ENCODE peak calls at places on chromosome 7, in nine cellular contexts. One of them, this sample, is unnamed.

GRCh38 chr7:6556196-6556595 is 4.9 kb upstream of the GRID2IP start:
- DNase-seq in AG09309: no peak
- DNase-seq in left ventricle myocardium inferior: no peak
- DNase-seq in bronchial epithelial cell: no peak
- DNase-seq in astrocyte of the spinal cord: no peak
- DNase-seq in pancreas: no peak
- DNase-seq in cardiac muscle cell: no peak
- DNase-seq in neuronal stem cell: no peak
- DNase-seq in fibroblast of the aortic adventitia: no peak
- DNase-seq in this sample: no peak

GRCh38 chr7:102830206-102830605 is 81.4 kb downstream of the FAM185A start:
- DNase-seq in bronchial epithelial cell: no peak
- DNase-seq in AG09309: no peak
- DNase-seq in astrocyte of the spinal cord: no peak
- DNase-seq in cardiac muscle cell: no peak
- DNase-seq in neuronal stem cell: no peak
- DNase-seq in fibroblast of the aortic adventitia: no peak
- DNase-seq in pancreas: no peak
- DNase-seq in left ventricle myocardium inferior: no peak
- DNase-seq in this sample: peak; percentile 81

GRCh38 chr7:30989008-30989823 is 25.5 kb downstream of the GHRHR start:
- DNase-seq in bronchial epithelial cell: no peak
- DNase-seq in cardiac muscle cell: no peak
- DNase-seq in fibroblast of the aortic adventitia: no peak
- DNase-seq in pancreas: peak; percentile 37
- DNase-seq in neuronal stem cell: no peak
- DNase-seq in AG09309: no peak
- DNase-seq in left ventricle myocardium inferior: no peak
- DNase-seq in astrocyte of the spinal cord: no peak
- DNase-seq in this sample: no peak

GRCh38 chr7:125485223-125485622 is 555.6 kb upstream of the POT1 start:
- DNase-seq in AG09309: no peak
- DNase-seq in left ventricle myocardium inferior: no peak
- DNase-seq in pancreas: no peak
- DNase-seq in bronchial epithelial cell: peak; percentile 67
- DNase-seq in fibroblast of the aortic adventitia: no peak
- DNase-seq in astrocyte of the spinal cord: no peak
- DNase-seq in neuronal stem cell: no peak
- DNase-seq in cardiac muscle cell: no peak
- DNase-seq in this sample: no peak

GRCh38 chr7:96901822-96902412 is 103.4 kb upstream of the DLX6 start:
- DNase-seq in fibroblast of the aortic adventitia: no peak
- DNase-seq in pancreas: no peak
- DNase-seq in left ventricle myocardium inferior: no peak
- DNase-seq in bronchial epithelial cell: peak; percentile 84
- DNase-seq in neuronal stem cell: no peak
- DNase-seq in astrocyte of the spinal cord: no peak
- DNase-seq in cardiac muscle cell: no peak
- DNase-seq in AG09309: no peak
- DNase-seq in this sample: no peak

GRCh38 chr7:101123703-101124068 is 3.2 kb upstream of the SERPINE1 start:
- DNase-seq in pancreas: no peak
- DNase-seq in bronchial epithelial cell: no peak
- DNase-seq in AG09309: no peak
- DNase-seq in astrocyte of the spinal cord: no peak
- DNase-seq in left ventricle myocardium inferior: no peak
- DNase-seq in fibroblast of the aortic adventitia: no peak
- DNase-seq in cardiac muscle cell: no peak
- DNase-seq in neuronal stem cell: no peak
- DNase-seq in this sample: no peak

GRCh38 chr7:113083834-113084498 is 2.7 kb downstream of the GPR85 start:
- DNase-seq in pancreas: no peak
- DNase-seq in left ventricle myocardium inferior: no peak
- DNase-seq in astrocyte of the spinal cord: no peak
- DNase-seq in AG09309: no peak
- DNase-seq in neuronal stem cell: no peak
- DNase-seq in bronchial epithelial cell: no peak
- DNase-seq in fibroblast of the aortic adventitia: no peak
- DNase-seq in cardiac muscle cell: no peak
- DNase-seq in this sample: no peak

GRCh38 chr7:129122751-129123516 is 21.6 kb upstream of the TSPAN33 start:
- DNase-seq in cardiac muscle cell: no peak
- DNase-seq in fibroblast of the aortic adventitia: no peak
- DNase-seq in bronchial epithelial cell: no peak
- DNase-seq in AG09309: no peak
- DNase-seq in neuronal stem cell: no peak
- DNase-seq in left ventricle myocardium inferior: no peak
- DNase-seq in astrocyte of the spinal cord: no peak
- DNase-seq in pancreas: no peak
- DNase-seq in this sample: peak; percentile 18

GRCh38 chr7:13021566-13021965 is 334.1 kb downstream of the ARL4A start:
- DNase-seq in pancreas: no peak
- DNase-seq in AG09309: no peak
- DNase-seq in neuronal stem cell: no peak
- DNase-seq in left ventricle myocardium inferior: no peak
- DNase-seq in cardiac muscle cell: no peak
- DNase-seq in bronchial epithelial cell: no peak
- DNase-seq in fibroblast of the aortic adventitia: no peak
- DNase-seq in astrocyte of the spinal cord: peak; percentile 27
- DNase-seq in this sample: no peak

GRCh38 chr7:41881313-41882130 is 178.6 kb upstream of the INHBA start:
- DNase-seq in AG09309: no peak
- DNase-seq in cardiac muscle cell: no peak
- DNase-seq in neuronal stem cell: no peak
- DNase-seq in fibroblast of the aortic adventitia: no peak
- DNase-seq in left ventricle myocardium inferior: no peak
- DNase-seq in bronchial epithelial cell: no peak
- DNase-seq in astrocyte of the spinal cord: no peak
- DNase-seq in pancreas: no peak
- DNase-seq in this sample: no peak

GRCh38 chr7:157009778-157010587 is 480 bp downstream of the MNX1 start:
- DNase-seq in fibroblast of the aortic adventitia: no peak
- DNase-seq in astrocyte of the spinal cord: no peak
- DNase-seq in bronchial epithelial cell: no peak
- DNase-seq in neuronal stem cell: no peak
- DNase-seq in AG09309: no peak
- DNase-seq in left ventricle myocardium inferior: no peak
- DNase-seq in cardiac muscle cell: peak; percentile 46
- DNase-seq in pancreas: no peak
- DNase-seq in this sample: no peak

GRCh38 chr7:1531263-1531978 is 919 bp downstream of the MAFK start:
- DNase-seq in AG09309: no peak
- DNase-seq in cardiac muscle cell: peak; percentile 42
- DNase-seq in neuronal stem cell: no peak
- DNase-seq in pancreas: peak; percentile 76
- DNase-seq in astrocyte of the spinal cord: peak; percentile 42
- DNase-seq in left ventricle myocardium inferior: no peak
- DNase-seq in bronchial epithelial cell: peak; percentile 49
- DNase-seq in fibroblast of the aortic adventitia: no peak
- DNase-seq in this sample: peak; percentile 36

GRCh38 chr7:1531979-1532455 is 1.5 kb downstream of the MAFK start:
- DNase-seq in left ventricle myocardium inferior: no peak
- DNase-seq in pancreas: no peak
- DNase-seq in bronchial epithelial cell: peak; percentile 36
- DNase-seq in AG09309: no peak
- DNase-seq in neuronal stem cell: no peak
- DNase-seq in fibroblast of the aortic adventitia: no peak
- DNase-seq in cardiac muscle cell: no peak
- DNase-seq in astrocyte of the spinal cord: no peak
- DNase-seq in this sample: no peak

GRCh38 chr7:1532456-1533254 is 2.2 kb downstream of the MAFK start:
- DNase-seq in astrocyte of the spinal cord: peak; percentile 95
- DNase-seq in neuronal stem cell: no peak
- DNase-seq in left ventricle myocardium inferior: peak; percentile 74
- DNase-seq in AG09309: peak; percentile 70
- DNase-seq in pancreas: peak; percentile 79
- DNase-seq in fibroblast of the aortic adventitia: peak; percentile 93
- DNase-seq in cardiac muscle cell: no peak
- DNase-seq in bronchial epithelial cell: peak; percentile 97
- DNase-seq in this sample: peak; percentile 94

GRCh38 chr7:1530946-1531262 is 402 bp downstream of the MAFK start:
- DNase-seq in astrocyte of the spinal cord: no peak
- DNase-seq in bronchial epithelial cell: no peak
- DNase-seq in fibroblast of the aortic adventitia: no peak
- DNase-seq in neuronal stem cell: no peak
- DNase-seq in pancreas: no peak
- DNase-seq in left ventricle myocardium inferior: no peak
- DNase-seq in cardiac muscle cell: no peak
- DNase-seq in AG09309: no peak
- DNase-seq in this sample: no peak

DNA sequence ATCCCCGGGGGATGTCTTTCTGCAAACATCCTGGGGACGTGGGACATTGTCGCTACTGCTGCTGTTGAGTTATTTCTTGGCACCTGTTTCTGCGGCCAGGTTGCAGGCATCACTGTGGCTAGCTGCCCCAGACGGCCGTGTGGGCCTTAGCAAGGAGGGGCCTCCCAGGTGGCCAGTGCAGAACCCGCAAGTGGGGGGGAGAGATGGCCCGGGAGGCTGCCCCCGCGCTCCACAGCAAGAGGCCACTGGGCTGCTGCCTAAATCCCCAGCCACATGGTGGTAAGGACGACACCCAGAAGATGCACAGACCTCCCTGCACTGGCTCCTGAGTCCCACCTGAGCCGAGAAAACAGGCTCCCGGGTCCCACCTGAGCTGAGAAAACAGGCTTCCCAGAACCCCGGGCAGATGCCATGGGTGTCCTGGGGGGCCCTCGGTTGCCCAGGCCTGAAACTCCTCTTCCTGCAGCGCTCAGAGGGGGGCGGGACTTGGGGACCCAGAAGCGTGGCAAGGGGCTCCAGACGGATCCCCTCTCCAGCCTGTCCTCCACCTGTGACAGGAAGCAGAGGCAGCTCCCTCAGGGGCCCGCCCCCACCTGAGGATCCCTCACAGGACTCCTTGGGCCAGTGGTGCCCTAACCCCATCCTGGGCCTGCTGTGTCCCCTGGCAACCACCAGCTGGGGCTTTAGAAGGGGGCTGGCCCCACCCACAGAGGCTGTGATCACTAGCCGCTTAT is 952 bp upstream of the MAFK start:
- DNase-seq in astrocyte of the spinal cord: no peak
- DNase-seq in neuronal stem cell: no peak
- DNase-seq in left ventricle myocardium inferior: no peak
- DNase-seq in AG09309: no peak
- DNase-seq in pancreas: no peak
- DNase-seq in bronchial epithelial cell: no peak
- DNase-seq in fibroblast of the aortic adventitia: no peak
- DNase-seq in cardiac muscle cell: no peak
- DNase-seq in this sample: no peak
- H3K4me3 ChIP-seq in astrocyte of the spinal cord: no peak overlapping the region
- H3K4me3 ChIP-seq in neuronal stem cell: no peak overlapping the region
- H3K4me3 ChIP-seq in left ventricle myocardium inferior: peak overlapping the region; percentile 76
- H3K4me3 ChIP-seq in AG09309: no peak overlapping the region
- H3K4me3 ChIP-seq in pancreas: no peak overlapping the region
- H3K4me3 ChIP-seq in bronchial epithelial cell: no peak overlapping the region
- H3K4me3 ChIP-seq in fibroblast of the aortic adventitia: no peak overlapping the region
- H3K4me3 ChIP-seq in cardiac muscle cell: no peak overlapping the region
- H3K4me3 ChIP-seq in this sample: no peak overlapping the region

GRCh38 chr7:63092951-63093350 is 905.7 kb upstream of the ZNF722 start:
- DNase-seq in bronchial epithelial cell: no peak
- DNase-seq in left ventricle myocardium inferior: no peak
- DNase-seq in cardiac muscle cell: no peak
- DNase-seq in neuronal stem cell: no peak
- DNase-seq in AG09309: no peak
- DNase-seq in astrocyte of the spinal cord: no peak
- DNase-seq in fibroblast of the aortic adventitia: no peak
- DNase-seq in pancreas: no peak
- DNase-seq in this sample: no peak
- H3K4me3 ChIP-seq in bronchial epithelial cell: no peak overlapping the region
- H3K4me3 ChIP-seq in left ventricle myocardium inferior: no peak overlapping the region
- H3K4me3 ChIP-seq in cardiac muscle cell: no peak overlapping the region
- H3K4me3 ChIP-seq in neuronal stem cell: no peak overlapping the region
- H3K4me3 ChIP-seq in AG09309: no peak overlapping the region
- H3K4me3 ChIP-seq in astrocyte of the spinal cord: no peak overlapping the region
- H3K4me3 ChIP-seq in fibroblast of the aortic adventitia: no peak overlapping the region
- H3K4me3 ChIP-seq in pancreas: no peak overlapping the region
- H3K4me3 ChIP-seq in this sample: no peak overlapping the region

DNA sequence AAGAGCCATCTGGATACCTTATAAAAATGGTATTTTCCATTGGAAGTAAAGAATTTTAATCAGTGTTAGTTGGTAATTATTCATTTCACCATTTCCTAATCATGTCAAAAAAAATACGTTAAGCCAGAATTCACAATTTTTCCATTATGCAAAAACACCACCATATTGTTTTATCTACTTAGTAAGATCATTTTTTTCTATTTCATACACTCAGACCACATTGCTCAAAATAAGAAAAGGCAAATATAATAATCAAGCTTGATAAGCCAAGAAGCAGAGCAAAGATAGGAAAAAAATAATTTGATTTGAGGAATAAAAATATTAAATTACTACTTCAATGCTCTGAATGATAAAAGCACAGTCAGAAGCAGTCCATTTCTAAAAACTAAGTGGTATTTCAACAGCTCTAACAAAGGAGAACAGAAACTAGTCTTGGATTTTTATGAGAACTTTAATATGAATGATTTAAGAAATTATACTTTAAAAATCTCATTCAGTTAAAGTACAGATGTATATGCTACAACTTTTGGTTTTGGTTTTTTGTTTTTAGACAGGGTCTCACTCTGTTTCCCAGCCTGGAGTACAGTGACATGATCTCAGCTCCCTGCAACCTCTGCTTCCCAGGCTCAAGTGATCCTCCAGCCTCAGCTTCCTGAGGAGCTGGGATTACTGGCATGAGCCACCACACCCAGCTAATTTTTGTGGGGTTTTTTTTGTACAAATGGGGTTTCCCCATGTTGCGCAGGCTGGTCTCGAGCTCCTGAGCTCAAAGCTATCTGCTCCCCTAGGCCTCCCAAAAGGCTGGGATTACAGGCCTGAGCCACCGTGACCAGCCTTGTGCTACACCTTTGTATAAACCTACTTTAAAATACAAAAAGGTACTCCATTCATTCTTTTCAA is 46.6 kb downstream of the LRRN3 start:
- DNase-seq in left ventricle myocardium inferior: no peak
- DNase-seq in AG09309: no peak
- DNase-seq in cardiac muscle cell: no peak
- DNase-seq in pancreas: no peak
- DNase-seq in neuronal stem cell: no peak
- DNase-seq in astrocyte of the spinal cord: peak; percentile 45
- DNase-seq in bronchial epithelial cell: peak; percentile 35
- DNase-seq in fibroblast of the aortic adventitia: peak; percentile 56
- DNase-seq in this sample: peak; percentile 13
- H3K4me3 ChIP-seq in left ventricle myocardium inferior: no peak overlapping the region
- H3K4me3 ChIP-seq in AG09309: no peak overlapping the region
- H3K4me3 ChIP-seq in cardiac muscle cell: no peak overlapping the region
- H3K4me3 ChIP-seq in pancreas: no peak overlapping the region
- H3K4me3 ChIP-seq in neuronal stem cell: no peak overlapping the region
- H3K4me3 ChIP-seq in astrocyte of the spinal cord: no peak overlapping the region
- H3K4me3 ChIP-seq in bronchial epithelial cell: no peak overlapping the region
- H3K4me3 ChIP-seq in fibroblast of the aortic adventitia: no peak overlapping the region
- H3K4me3 ChIP-seq in this sample: no peak overlapping the region

DNA sequence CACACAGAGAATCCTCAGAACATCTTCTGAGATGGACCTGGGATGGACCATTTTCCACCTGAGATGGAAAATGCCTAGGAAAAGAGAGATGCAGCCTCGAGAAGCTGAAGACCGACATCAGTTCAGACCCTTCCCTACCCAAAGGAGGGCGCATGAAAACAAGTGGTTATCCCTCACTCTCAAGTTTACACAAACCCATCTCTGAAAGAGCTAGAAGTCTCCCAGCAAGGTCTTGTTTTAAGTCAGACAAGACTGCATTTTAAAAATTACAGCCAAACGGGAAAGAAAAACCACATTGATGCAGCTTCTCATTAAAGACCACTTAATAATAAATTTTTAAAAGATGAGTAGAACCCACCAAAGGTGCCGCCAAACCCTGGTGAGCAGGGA is 1.3 kb downstream of the RAPGEF5 start:
- DNase-seq in astrocyte of the spinal cord: no peak
- DNase-seq in fibroblast of the aortic adventitia: no peak
- DNase-seq in bronchial epithelial cell: no peak
- DNase-seq in cardiac muscle cell: no peak
- DNase-seq in AG09309: no peak
- DNase-seq in left ventricle myocardium inferior: no peak
- DNase-seq in neuronal stem cell: no peak
- DNase-seq in pancreas: no peak
- DNase-seq in this sample: no peak
- H3K4me3 ChIP-seq in astrocyte of the spinal cord: no peak overlapping the region
- H3K4me3 ChIP-seq in fibroblast of the aortic adventitia: no peak overlapping the region
- H3K4me3 ChIP-seq in bronchial epithelial cell: peak overlapping the region; percentile 50
- H3K4me3 ChIP-seq in cardiac muscle cell: no peak overlapping the region
- H3K4me3 ChIP-seq in AG09309: no peak overlapping the region
- H3K4me3 ChIP-seq in left ventricle myocardium inferior: peak overlapping the region; percentile 67
- H3K4me3 ChIP-seq in neuronal stem cell: no peak overlapping the region
- H3K4me3 ChIP-seq in pancreas: peak overlapping the region; percentile 70
- H3K4me3 ChIP-seq in this sample: no peak overlapping the region